ENCODE peak calls at places on chromosomes 1 and 21, in four cellular contexts. Z, U, T and H are unnamed samples.

GRCh38 chr1:81225769-81226602 is 574.7 kb upstream of the ADGRL2 start:
- DNase-seq in Z (no peak), U (no peak), T (no peak), H (no peak)

GRCh38 chr1:64960731-64961130 is 5.6 kb downstream of the JAK1 start:
- DNase-seq in Z (no peak), U (no peak), T (no peak), H (no peak)

GRCh38 chr1:205237526-205238484 is 10.1 kb downstream of the TMCC2 start:
- DNase-seq in Z (no peak), U (no peak), T (no peak), H (peak)

GRCh38 chr1:223374064-223374610 is 10.2 kb upstream of the SUSD4 start:
- DNase-seq in Z (no peak), U (no peak), T (no peak), H (no peak)

GRCh38 chr1:45979778-45980176 is 152.7 kb downstream of the PIK3R3 start:
- DNase-seq in Z (no peak), U (no peak), T (no peak), H (no peak)

GRCh38 chr1:155657463-155657862 is 31.1 kb downstream of the YY1AP1 start:
- DNase-seq in Z (no peak), U (no peak), T (no peak), H (no peak)

GRCh38 chr1:181181792-181182585 is 93.5 kb downstream of the IER5 start:
- DNase-seq in Z (no peak), U (no peak), T (no peak), H (no peak)

GRCh38 chr1:39727221-39727931 is 11.3 kb upstream of the PPIE start:
- DNase-seq in Z (no peak), U (no peak), T (no peak), H (no peak)

GRCh38 chr1:236156512-236157208 is 14.3 kb downstream of the GPR137B start:
- DNase-seq in Z (no peak), U (no peak), T (no peak), H (no peak)

GRCh38 chr1:171566467-171566866 is 55.6 kb upstream of the MYOCOS start:
- DNase-seq in Z (no peak), U (no peak), T (no peak), H (no peak)

GRCh38 chr1:36988311-36988710 is 46.0 kb downstream of the GRIK3 start:
- DNase-seq in Z (no peak), U (no peak), T (peak), H (no peak)

GRCh38 chr1:226736908-226737818 is 1.9 kb downstream of the ITPKB start:
- DNase-seq in Z (no peak), U (no peak), T (peak), H (peak)

GRCh38 chr1:50742523-50742922 is 217.5 kb downstream of the FAF1 start:
- DNase-seq in Z (no peak), U (no peak), T (no peak), H (no peak)

GRCh38 chr1:94235189-94236020 is 2.0 kb downstream of the ARHGAP29 start:
- DNase-seq in Z (no peak), U (no peak), T (no peak), H (no peak)

GRCh38 chr1:26468911-26469310 is 3.3 kb upstream of the HMGN2 start:
- DNase-seq in Z (no peak), U (no peak), T (no peak), H (no peak)

GRCh38 chr1:8396912-8397406 is 79.0 kb downstream of the SLC45A1 start:
- DNase-seq in Z (peak), U (no peak), T (no peak), H (no peak)

GRCh38 chr21:28479660-28480059 is 513.0 kb downstream of the LTN1 start:
- DNase-seq in Z (no peak), U (no peak), T (no peak), H (no peak)

GRCh38 chr1:207817778-207818751 is 66.2 kb downstream of the CD46 start:
- DNase-seq in Z (no peak), U (no peak), T (no peak), H (no peak)

GRCh38 chr1:23069149-23069548 is 49.9 kb downstream of the KDM1A start:
- DNase-seq in Z (no peak), U (no peak), T (no peak), H (no peak)

GRCh38 chr1:228007054-228007800 is 429 bp downstream of the WNT3A start:
- DNase-seq in Z (no peak), U (no peak), T (no peak), H (no peak)

GRCh38 chr21:45401916-45402900 is 2.8 kb upstream of the COL18A1 start:
- DNase-seq in Z (no peak), U (no peak), T (no peak), H (no peak)

GRCh38 chr1:165624441-165624840 is 6.6 kb upstream of the MGST3 start:
- DNase-seq in Z (no peak), U (no peak), T (no peak), H (no peak)